ENCODE peak calls at places on chromosomes 2 and 18, in six cellular contexts. One of them, this sample, is unnamed.

GRCh38 chr2:239832995-239833727 is 192.0 kb downstream of the NDUFA10 start:
- DNase-seq in lower leg skin: peak; percentile 7
- DNase-seq in MG63: no peak
- DNase-seq in amygdala: no peak
- DNase-seq in cardiac fibroblast: no peak
- DNase-seq in keratinocyte: no peak
- DNase-seq in this sample: no peak

GRCh38 chr2:16161085-16161565 is 220.8 kb downstream of the MYCN start:
- DNase-seq in lower leg skin: no peak
- DNase-seq in MG63: no peak
- DNase-seq in amygdala: no peak
- DNase-seq in cardiac fibroblast: no peak
- DNase-seq in keratinocyte: no peak
- DNase-seq in this sample: no peak

GRCh38 chr2:117856415-117857210 is 42.1 kb downstream of the DDX18 start:
- DNase-seq in lower leg skin: no peak
- DNase-seq in MG63: peak; percentile 94
- DNase-seq in amygdala: no peak
- DNase-seq in cardiac fibroblast: peak; percentile 92
- DNase-seq in keratinocyte: peak; percentile 77
- DNase-seq in this sample: peak; percentile 88

GRCh38 chr2:135183822-135184221 is 131.7 kb downstream of the RAB3GAP1 start:
- DNase-seq in lower leg skin: no peak
- DNase-seq in MG63: peak; percentile 21
- DNase-seq in amygdala: no peak
- DNase-seq in cardiac fibroblast: no peak
- DNase-seq in keratinocyte: no peak
- DNase-seq in this sample: no peak

GRCh38 chr18:10301831-10302483 is 152.5 kb upstream of the APCDD1 start:
- DNase-seq in lower leg skin: no peak
- DNase-seq in MG63: no peak
- DNase-seq in amygdala: no peak
- DNase-seq in cardiac fibroblast: no peak
- DNase-seq in keratinocyte: no peak
- DNase-seq in this sample: no peak

GRCh38 chr2:68365087-68365486 is at the start of gene PLEK:
- DNase-seq in lower leg skin: peak; percentile 53
- DNase-seq in MG63: no peak
- DNase-seq in amygdala: no peak
- DNase-seq in cardiac fibroblast: no peak
- DNase-seq in keratinocyte: no peak
- DNase-seq in this sample: no peak

GRCh38 chr2:73856214-73856613 is 27.5 kb downstream of the STAMBP start:
- DNase-seq in lower leg skin: no peak
- DNase-seq in MG63: no peak
- DNase-seq in amygdala: no peak
- DNase-seq in cardiac fibroblast: peak; percentile 26
- DNase-seq in keratinocyte: no peak
- DNase-seq in this sample: peak; percentile 71

GRCh38 chr18:39772155-39772919 is 2182.7 kb upstream of the PIK3C3 start:
- DNase-seq in lower leg skin: no peak
- DNase-seq in MG63: no peak
- DNase-seq in amygdala: no peak
- DNase-seq in cardiac fibroblast: peak; percentile 42
- DNase-seq in keratinocyte: no peak
- DNase-seq in this sample: peak; percentile 10

GRCh38 chr18:1047406-1047805 is 142.7 kb downstream of the ADCYAP1 start:
- DNase-seq in lower leg skin: no peak
- DNase-seq in MG63: no peak
- DNase-seq in amygdala: no peak
- DNase-seq in cardiac fibroblast: peak; percentile 2
- DNase-seq in keratinocyte: no peak
- DNase-seq in this sample: no peak

GRCh38 chr2:200199576-200200263 is 106.8 kb upstream of the SPATS2L start:
- DNase-seq in lower leg skin: no peak
- DNase-seq in MG63: peak; percentile 21
- DNase-seq in amygdala: no peak
- DNase-seq in cardiac fibroblast: no peak
- DNase-seq in keratinocyte: no peak
- DNase-seq in this sample: no peak

GRCh38 chr2:145985517-145985916 is 1465.6 kb upstream of the ZEB2 start:
- DNase-seq in lower leg skin: no peak
- DNase-seq in MG63: no peak
- DNase-seq in amygdala: no peak
- DNase-seq in cardiac fibroblast: peak; percentile 40
- DNase-seq in keratinocyte: no peak
- DNase-seq in this sample: no peak

GRCh38 chr2:15666776-15667578 is 75.3 kb downstream of the DDX1 start:
- DNase-seq in lower leg skin: no peak
- DNase-seq in MG63: no peak
- DNase-seq in amygdala: no peak
- DNase-seq in cardiac fibroblast: no peak
- DNase-seq in keratinocyte: no peak
- DNase-seq in this sample: no peak

GRCh38 chr18:23532848-23533247 is 29.5 kb downstream of the RMC1 start:
- DNase-seq in lower leg skin: no peak
- DNase-seq in MG63: no peak
- DNase-seq in amygdala: no peak
- DNase-seq in cardiac fibroblast: peak; percentile 28
- DNase-seq in keratinocyte: no peak
- DNase-seq in this sample: no peak

GRCh38 chr2:9800639-9800974 is 42.7 kb upstream of the TAF1B start:
- DNase-seq in lower leg skin: no peak
- DNase-seq in MG63: no peak
- DNase-seq in amygdala: no peak
- DNase-seq in cardiac fibroblast: no peak
- DNase-seq in keratinocyte: no peak
- DNase-seq in this sample: no peak

GRCh38 chr2:119914266-119914665 is 98.6 kb upstream of the EPB41L5 start:
- DNase-seq in lower leg skin: no peak
- DNase-seq in MG63: no peak
- DNase-seq in amygdala: no peak
- DNase-seq in cardiac fibroblast: peak; percentile 3
- DNase-seq in keratinocyte: no peak
- DNase-seq in this sample: peak; percentile 3

GRCh38 chr2:147030966-147031760 is 813.7 kb upstream of the ACVR2A start:
- DNase-seq in lower leg skin: no peak
- DNase-seq in MG63: no peak
- DNase-seq in amygdala: no peak
- DNase-seq in cardiac fibroblast: peak; percentile 60
- DNase-seq in keratinocyte: no peak
- DNase-seq in this sample: no peak

GRCh38 chr2:240412211-240412830 is 23.1 kb upstream of the GPC1 start:
- DNase-seq in lower leg skin: no peak
- DNase-seq in MG63: no peak
- DNase-seq in amygdala: no peak
- DNase-seq in cardiac fibroblast: peak; percentile 10
- DNase-seq in keratinocyte: no peak
- DNase-seq in this sample: no peak

GRCh38 chr2:64094663-64095382 is 49.4 kb downstream of the PELI1 start:
- DNase-seq in lower leg skin: no peak
- DNase-seq in MG63: no peak
- DNase-seq in amygdala: no peak
- DNase-seq in cardiac fibroblast: no peak
- DNase-seq in keratinocyte: no peak
- DNase-seq in this sample: no peak

GRCh38 chr18:59547691-59548182 is 149.5 kb downstream of the CCBE1 start:
- DNase-seq in lower leg skin: no peak
- DNase-seq in MG63: no peak
- DNase-seq in amygdala: no peak
- DNase-seq in cardiac fibroblast: peak; percentile 86
- DNase-seq in keratinocyte: no peak
- DNase-seq in this sample: peak; percentile 77

GRCh38 chr2:214543386-214543955 is 132.6 kb downstream of the VWC2L start:
- DNase-seq in lower leg skin: no peak
- DNase-seq in MG63: no peak
- DNase-seq in amygdala: no peak
- DNase-seq in cardiac fibroblast: no peak
- DNase-seq in keratinocyte: no peak
- DNase-seq in this sample: peak; percentile 19

GRCh38 chr2:214410128-214410775 is 602 bp upstream of the VWC2L start:
- DNase-seq in lower leg skin: no peak
- DNase-seq in MG63: no peak
- DNase-seq in amygdala: no peak
- DNase-seq in cardiac fibroblast: no peak
- DNase-seq in keratinocyte: no peak
- DNase-seq in this sample: no peak

GRCh38 chr2:160407393-160408204 is 86.0 kb downstream of the RBMS1 start:
- DNase-seq in lower leg skin: no peak
- DNase-seq in MG63: peak; percentile 75
- DNase-seq in amygdala: no peak
- DNase-seq in cardiac fibroblast: peak; percentile 88
- DNase-seq in keratinocyte: no peak
- DNase-seq in this sample: peak; percentile 81

GRCh38 chr2:224749136-224749535 is 33.0 kb upstream of the CCDC195 start:
- DNase-seq in lower leg skin: no peak
- DNase-seq in MG63: no peak
- DNase-seq in amygdala: no peak
- DNase-seq in cardiac fibroblast: peak; percentile 34
- DNase-seq in keratinocyte: no peak
- DNase-seq in this sample: no peak

GRCh38 chr2:150478206-150478974 is 9.1 kb downstream of the RND3 start:
- DNase-seq in lower leg skin: no peak
- DNase-seq in MG63: no peak
- DNase-seq in amygdala: no peak
- DNase-seq in cardiac fibroblast: no peak
- DNase-seq in keratinocyte: peak; percentile 25
- DNase-seq in this sample: no peak

GRCh38 chr2:157620956-157621355 is 7.7 kb downstream of the ACVR1C start:
- DNase-seq in lower leg skin: no peak
- DNase-seq in MG63: no peak
- DNase-seq in amygdala: no peak
- DNase-seq in cardiac fibroblast: no peak
- DNase-seq in keratinocyte: no peak
- DNase-seq in this sample: peak; percentile 12

GRCh38 chr2:54942373-54942772 is 107.9 kb downstream of the RTN4 start:
- DNase-seq in lower leg skin: no peak
- DNase-seq in MG63: no peak
- DNase-seq in amygdala: no peak
- DNase-seq in cardiac fibroblast: no peak
- DNase-seq in keratinocyte: no peak
- DNase-seq in this sample: no peak

GRCh38 chr2:236944561-236944960 is 141.1 kb upstream of the COPS8 start:
- DNase-seq in lower leg skin: peak; percentile 6
- DNase-seq in MG63: no peak
- DNase-seq in amygdala: no peak
- DNase-seq in cardiac fibroblast: no peak
- DNase-seq in keratinocyte: no peak
- DNase-seq in this sample: no peak

GRCh38 chr2:238706163-238706562 is 141.7 kb upstream of the TWIST2 start:
- DNase-seq in lower leg skin: no peak
- DNase-seq in MG63: no peak
- DNase-seq in amygdala: no peak
- DNase-seq in cardiac fibroblast: no peak
- DNase-seq in keratinocyte: no peak
- DNase-seq in this sample: no peak

GRCh38 chr18:74050807-74051206 is 96.8 kb downstream of the FBXO15 start:
- DNase-seq in lower leg skin: no peak
- DNase-seq in MG63: no peak
- DNase-seq in amygdala: no peak
- DNase-seq in cardiac fibroblast: no peak
- DNase-seq in keratinocyte: no peak
- DNase-seq in this sample: no peak

GRCh38 chr18:56028514-56028913 is 440.5 kb upstream of the TCF4 start:
- DNase-seq in lower leg skin: no peak
- DNase-seq in MG63: no peak
- DNase-seq in amygdala: no peak
- DNase-seq in cardiac fibroblast: no peak
- DNase-seq in keratinocyte: no peak
- DNase-seq in this sample: peak; percentile 18

GRCh38 chr18:37393945-37394609 is 171.5 kb downstream of the CELF4 start:
- DNase-seq in lower leg skin: peak; percentile 49
- DNase-seq in MG63: peak; percentile 98
- DNase-seq in amygdala: peak; percentile 42
- DNase-seq in cardiac fibroblast: peak; percentile 95
- DNase-seq in keratinocyte: no peak
- DNase-seq in this sample: peak; percentile 95

GRCh38 chr18:46950064-46950656 is 32.8 kb downstream of the KATNAL2 start:
- DNase-seq in lower leg skin: no peak
- DNase-seq in MG63: no peak
- DNase-seq in amygdala: no peak
- DNase-seq in cardiac fibroblast: peak; percentile 21
- DNase-seq in keratinocyte: no peak
- DNase-seq in this sample: peak; percentile 22

GRCh38 chr2:113228351-113228750 is 50.4 kb downstream of the PAX8 start:
- DNase-seq in lower leg skin: no peak
- DNase-seq in MG63: no peak
- DNase-seq in amygdala: no peak
- DNase-seq in cardiac fibroblast: no peak
- DNase-seq in keratinocyte: no peak
- DNase-seq in this sample: no peak

GRCh38 chr18:40980171-40980570 is 974.9 kb upstream of the PIK3C3 start:
- DNase-seq in lower leg skin: no peak
- DNase-seq in MG63: no peak
- DNase-seq in amygdala: no peak
- DNase-seq in cardiac fibroblast: no peak
- DNase-seq in keratinocyte: no peak
- DNase-seq in this sample: no peak